ENCODE peak calls at places on chromosomes 6 and 20, in four cellular contexts. Q is HepG2, F is NCI-H1092, J is Kasumi-1. Y is an unnamed sample.

GRCh38 chr6:131197716-131198115 is 62.4 kb downstream of the AKAP7 start:
- DNase-seq in Q (no peak), F (no peak), J (no peak), Y (no peak)

GRCh38 chr20:22374066-22374465 is 210.3 kb downstream of the FOXA2 start:
- DNase-seq in Q (no peak), F (peak), J (no peak), Y (no peak)

GRCh38 chr6:138454976-138455706 is 44.2 kb downstream of the NHSL1 start:
- DNase-seq in Q (no peak), F (no peak), J (no peak), Y (peak)

GRCh38 chr6:138538390-138539031 is 39.2 kb upstream of the NHSL1 start:
- DNase-seq in Q (peak), F (no peak), J (no peak), Y (peak)

GRCh38 chr6:122997541-122998150 is 1.6 kb downstream of the CLVS2 start:
- DNase-seq in Q (no peak), F (no peak), J (no peak), Y (no peak)

GRCh38 chr20:41178904-41179432 is 41.6 kb downstream of the PLCG1 start:
- DNase-seq in Q (no peak), F (peak), J (no peak), Y (peak)

GRCh38 chr20:38330638-38331037 is 15.6 kb upstream of the LBP start:
- DNase-seq in Q (peak), F (no peak), J (no peak), Y (no peak)

GRCh38 chr20:47241345-47241781 is 115.1 kb downstream of the ZMYND8 start:
- DNase-seq in Q (no peak), F (no peak), J (no peak), Y (peak)

GRCh38 chr20:47765715-47766594 is 19.3 kb downstream of the SULF2 start:
- DNase-seq in Q (no peak), F (no peak), J (no peak), Y (no peak)

GRCh38 chr6:82013561-82014275 is 233.8 kb downstream of the IBTK start:
- DNase-seq in Q (peak), F (no peak), J (no peak), Y (peak)